ENCODE peak calls at places on chromosomes 7 and 10, in seven cellular contexts. E is HCT116, X is OCI-LY7, S is left ventricle myocardium inferior, C is astrocyte of the spinal cord, L is HFF-Myc, O is cardiac muscle cell. I is an unnamed sample.

GRCh38 chr10:114550756-114551290 is 107.3 kb downstream of the ABLIM1 start:
- DNase-seq in S (no peak), C (peak; percentile 55), X (peak; percentile 67), L (no peak), E (peak; percentile 32), O (peak; percentile 65), I (no peak)

GRCh38 chr10:107583974-107584373 is 419.5 kb upstream of the SORCS1 start:
- DNase-seq in L (no peak), X (no peak), C (no peak), E (no peak), O (no peak), S (no peak), I (no peak)

GRCh38 chr7:39663263-39663662 is 39.9 kb downstream of the RALA start:
- DNase-seq in S (no peak), O (no peak), L (no peak), E (no peak), X (no peak), C (no peak), I (no peak)

GRCh38 chr7:101804642-101805401 is 12.6 kb upstream of the CUX1 start:
- DNase-seq in L (no peak), S (no peak), E (peak; percentile 59), X (peak; percentile 72), C (no peak), O (no peak), I (no peak)

GRCh38 chr10:93437946-93438795 is 44.0 kb downstream of the MYOF start:
- DNase-seq in C (peak; percentile 74), O (no peak), S (no peak), L (no peak), E (no peak), X (no peak), I (no peak)

GRCh38 chr10:96511044-96511945 is 2.4 kb downstream of the TLL2 start:
- DNase-seq in S (no peak), O (peak; percentile 60), X (peak; percentile 58), E (peak; percentile 31), L (no peak), C (peak; percentile 26), I (no peak)

GRCh38 chr10:84290235-84290634 is 38.2 kb upstream of the CCSER2 start:
- DNase-seq in E (no peak), O (no peak), X (no peak), L (no peak), S (no peak), C (no peak), I (no peak)

GRCh38 chr10:118974951-118975350 is 54.6 kb upstream of the NANOS1 start:
- DNase-seq in C (no peak), X (no peak), S (no peak), E (no peak), L (no peak), O (no peak), I (no peak)

GRCh38 chr10:42950606-42951485 is 126.0 kb upstream of the RET start:
- DNase-seq in O (no peak), S (no peak), C (no peak), E (no peak), X (no peak), L (no peak), I (no peak)

GRCh38 chr7:149241695-149242094 is 2.2 kb downstream of the ZNF212 start:
- DNase-seq in S (no peak), O (no peak), C (no peak), E (no peak), L (no peak), X (no peak), I (no peak)

GRCh38 chr10:44926771-44927751 is 15.9 kb downstream of the TMEM72 start:
- DNase-seq in S (no peak), E (no peak), X (no peak), C (no peak), O (no peak), L (no peak), I (no peak)

GRCh38 chr7:98194672-98195457 is 16.4 kb upstream of the BHLHA15 start:
- DNase-seq in E (no peak), S (no peak), L (no peak), C (peak; percentile 18), O (no peak), X (no peak), I (no peak)

GRCh38 chr10:104472957-104473745 is 119.5 kb downstream of the CFAP58 start:
- DNase-seq in C (no peak), E (no peak), O (no peak), L (no peak), X (no peak), S (no peak), I (no peak)

DNA sequence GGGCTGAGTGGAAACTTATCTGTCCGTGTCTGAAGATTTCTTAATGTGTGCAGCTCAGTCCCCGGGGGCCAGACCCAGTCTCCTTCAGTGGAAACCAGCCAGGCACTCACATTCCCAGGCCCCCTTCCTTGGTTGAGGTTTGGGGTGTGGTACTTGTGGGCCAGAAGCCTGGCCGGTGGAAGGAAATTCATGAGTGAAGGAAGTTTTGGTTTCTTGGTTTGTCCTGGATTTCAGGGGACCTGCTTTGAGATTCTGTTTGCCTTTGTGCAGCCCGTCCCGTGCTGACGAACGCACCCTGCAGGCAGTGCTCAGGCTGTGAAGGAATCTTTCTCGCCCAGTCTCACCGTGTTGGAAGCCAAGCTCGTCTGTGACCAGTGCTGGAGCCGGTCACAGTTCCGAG is 2.9 kb downstream of the INPP5A start:
- DNase-seq in C (peak; percentile 50), S (peak; percentile 30), L (no peak), E (no peak), O (no peak), X (no peak), I (no peak)
- H3K4me3 ChIP-seq in C (peak overlapping the region; percentile 13), S (peak overlapping the region; percentile 87), L (peak overlapping the region; percentile 26), E (no peak overlapping the region), O (peak overlapping the region; percentile 1), X (peak overlapping the region; percentile 27), I (peak overlapping the region; percentile 2)

GRCh38 chr10:56470701-56471100 is 109.6 kb upstream of the ZWINT start:
- DNase-seq in X (no peak), L (no peak), S (no peak), O (no peak), E (no peak), C (no peak), I (no peak)

GRCh38 chr10:56472978-56473377 is 111.9 kb upstream of the ZWINT start:
- DNase-seq in X (no peak), S (no peak), L (no peak), C (no peak), O (no peak), E (no peak), I (no peak)

GRCh38 chr10:56466005-56466404 is 104.9 kb upstream of the ZWINT start:
- DNase-seq in E (no peak), X (no peak), C (no peak), S (no peak), L (no peak), O (no peak), I (no peak)

DNA sequence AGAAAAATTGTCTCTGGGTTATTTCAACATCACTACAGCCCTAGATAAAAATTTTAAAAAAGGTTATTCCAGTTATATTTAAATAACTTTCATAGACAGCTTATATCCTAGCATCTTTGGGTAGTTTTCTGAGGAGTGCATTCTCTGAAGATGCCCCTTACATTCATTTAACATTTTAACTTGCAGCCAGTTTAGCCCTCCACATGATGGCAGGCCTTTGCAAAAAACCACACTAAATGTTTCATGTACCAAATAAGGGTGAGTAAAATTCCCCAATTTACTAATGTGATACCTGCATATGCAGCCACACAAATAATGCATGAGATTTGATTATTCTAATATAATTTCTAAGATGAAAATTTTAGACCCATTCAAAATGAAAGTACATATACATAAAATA is 108.4 kb upstream of the ZWINT start:
- DNase-seq in X (peak; percentile 41), C (no peak), E (no peak), O (peak; percentile 1), S (no peak), L (no peak), I (no peak)
- TF ChIP-seq CTCF in X (peak; percentile 68), C (no peak), E (no peak), O (no peak), S (peak; percentile 8), L (no peak), I (no peak)

GRCh38 chr10:21500578-21500910 is 24.9 kb downstream of the SKIDA1 start:
- DNase-seq in X (no peak), L (no peak), E (no peak), O (no peak), C (no peak), S (no peak), I (no peak)
- H3K4me3 ChIP-seq in X (no peak overlapping the region), L (no peak overlapping the region), E (no peak overlapping the region), O (peak overlapping the region; percentile 27), C (no peak overlapping the region), S (peak overlapping the region; percentile 64), I (peak overlapping the region; percentile 45)

GRCh38 chr10:3046210-3046779 is 21.1 kb upstream of the PFKP start:
- DNase-seq in X (no peak), E (no peak), L (no peak), C (no peak), S (no peak), O (no peak), I (no peak)

GRCh38 chr10:3047622-3047995 is 19.7 kb upstream of the PFKP start:
- DNase-seq in L (no peak), S (no peak), E (no peak), C (no peak), X (no peak), O (no peak), I (no peak)

GRCh38 chr10:3046941-3047621 is 20.3 kb upstream of the PFKP start:
- DNase-seq in C (peak; percentile 31), O (no peak), L (no peak), S (no peak), E (no peak), X (no peak), I (no peak)

GRCh38 chr10:3043512-3044368 is 23.6 kb upstream of the PFKP start:
- DNase-seq in C (peak; percentile 82), S (peak; percentile 52), L (peak; percentile 52), O (peak; percentile 81), E (peak; percentile 74), X (peak; percentile 57), I (peak; percentile 58)

GRCh38 chr10:3045471-3046209 is 21.7 kb upstream of the PFKP start:
- DNase-seq in C (peak; percentile 84), O (peak; percentile 97), S (peak; percentile 64), E (no peak), L (no peak), X (no peak), I (no peak)
- TF ChIP-seq CTCF in C (peak; percentile 48), O (peak; percentile 45), S (no peak), E (no peak), L (peak; percentile 18), X (no peak), I (peak; percentile 43)

GRCh38 chr7:44217133-44217714 is 16.4 kb downstream of the YKT6 start:
- DNase-seq in O (no peak), X (no peak), E (no peak), S (peak; percentile 9), L (no peak), C (no peak), I (no peak)
- H3K4me3 ChIP-seq in O (no peak overlapping the region), X (no peak overlapping the region), E (no peak overlapping the region), S (no peak overlapping the region), L (no peak overlapping the region), C (no peak overlapping the region), I (no peak overlapping the region)

I was measured in retinal pigment epithelial cell.